ENCODE peak calls at places on chromosomes 2 and 18, in ten cellular contexts. K is lower lobe of right lung; T is erythroblast; H is stimulated activated CD4-positive, alpha-beta T cell treated with anti-CD3 and anti-CD28 coated beads, Interleukin-4, amount 100 ng/mL, for 24 hours; Y is G401; B is Ammon's horn; J is GOT3; P is anterior cingulate cortex; N is ACHN; E is body of pancreas. O is an unnamed sample.
A peak's percentile ranks its signal among the peaks of the same experiment; 100 is the strongest.

GRCh38 chr2:60262178-60262577 is 291.3 kb downstream of the BCL11A start:
- DNase-seq in K (no peak), T (no peak), H (no peak), Y (no peak), B (no peak), J (no peak), P (no peak), N (no peak), E (no peak), O (no peak)

GRCh38 chr18:45166341-45167108 is 448.8 kb upstream of the SLC14A2 start:
- DNase-seq in K (no peak), T (no peak), H (no peak), Y (no peak), B (no peak), J (peak; percentile 11), P (no peak), N (no peak), E (no peak), O (no peak)

GRCh38 chr2:207930747-207931146 is 94.6 kb downstream of the PLEKHM3 start:
- DNase-seq in K (peak; percentile 52), T (no peak), H (no peak), Y (no peak), B (no peak), J (no peak), P (no peak), N (peak; percentile 49), E (peak; percentile 71), O (no peak)

GRCh38 chr18:62954341-62954740 is 239.0 kb downstream of the PHLPP1 start:
- DNase-seq in K (no peak), T (no peak), H (no peak), Y (no peak), B (no peak), J (no peak), P (no peak), N (no peak), E (no peak), O (no peak)

GRCh38 chr18:46050268-46050667 is 21.8 kb downstream of the PSTPIP2 start:
- DNase-seq in K (no peak), T (no peak), H (no peak), Y (no peak), B (no peak), J (no peak), P (no peak), N (no peak), E (no peak), O (no peak)

GRCh38 chr2:102278720-102279390 is 32.5 kb upstream of the IL1RL1 start:
- DNase-seq in K (no peak), T (no peak), H (no peak), Y (no peak), B (no peak), J (no peak), P (no peak), N (no peak), E (no peak), O (no peak)

GRCh38 chr2:199444749-199445148 is 13.0 kb downstream of the SATB2 start:
- DNase-seq in K (no peak), T (no peak), H (no peak), Y (no peak), B (no peak), J (no peak), P (no peak), N (no peak), E (no peak), O (no peak)

GRCh38 chr2:164954954-164955701 is at the start of gene SLC38A11:
- DNase-seq in K (no peak), T (peak; percentile 50), H (no peak), Y (no peak), B (peak; percentile 17), J (no peak), P (no peak), N (peak; percentile 52), E (peak; percentile 40), O (no peak)

GRCh38 chr2:26770986-26771586 is 7.0 kb downstream of the SLC35F6 start:
- DNase-seq in K (no peak), T (peak; percentile 66), H (peak; percentile 24), Y (peak; percentile 70), B (peak; percentile 88), J (peak; percentile 42), P (no peak), N (peak; percentile 75), E (peak; percentile 71), O (peak; percentile 22)

GRCh38 chr2:95344656-95345055 is 47.5 kb downstream of the KCNIP3 start:
- DNase-seq in K (no peak), T (no peak), H (no peak), Y (no peak), B (no peak), J (no peak), P (no peak), N (no peak), E (no peak), O (no peak)

GRCh38 chr2:240983361-240983995 is 14.9 kb upstream of the SNED1 start:
- DNase-seq in K (peak; percentile 65), T (peak; percentile 37), H (no peak), Y (peak; percentile 38), B (no peak), J (no peak), P (no peak), N (peak; percentile 66), E (peak; percentile 38), O (peak; percentile 44)

GRCh38 chr18:39296293-39296888 is 1730.8 kb upstream of the CELF4 start:
- DNase-seq in K (no peak), T (no peak), H (no peak), Y (no peak), B (no peak), J (no peak), P (no peak), N (no peak), E (no peak), O (no peak)

GRCh38 chr2:164764996-164765395 is 76.6 kb downstream of the COBLL1 start:
- DNase-seq in K (no peak), T (no peak), H (no peak), Y (no peak), B (no peak), J (no peak), P (no peak), N (no peak), E (no peak), O (no peak)

GRCh38 chr2:202377308-202377736 is 1.2 kb downstream of the BMPR2 start:
- DNase-seq in K (peak; percentile 62), T (peak; percentile 55), H (no peak), Y (peak; percentile 64), B (peak; percentile 66), J (no peak), P (peak; percentile 42), N (peak; percentile 57), E (peak; percentile 41), O (no peak)

GRCh38 chr2:208638059-208638458 is 231.5 kb downstream of the PTH2R start:
- DNase-seq in K (no peak), T (peak; percentile 53), H (no peak), Y (no peak), B (no peak), J (no peak), P (no peak), N (no peak), E (no peak), O (no peak)

GRCh38 chr2:94861308-94862152 is 9.7 kb upstream of the TEKT4 start:
- DNase-seq in K (peak; percentile 41), T (no peak), H (no peak), Y (no peak), B (no peak), J (no peak), P (no peak), N (no peak), E (no peak), O (no peak)

O was measured in T-cell.